ENCODE peak calls at places on chromosomes 12 and 14, in six cellular contexts. X is transverse colon, P is RWPE1, C is PC-9, H is IMR-90, U is tibial artery. Z is an unnamed sample.

GRCh38 chr14:58992935-58993334 is 195.5 kb upstream of the DAAM1 start:
- DNase-seq in X (no peak), P (peak; percentile 5), C (no peak), H (no peak), U (no peak), Z (no peak)

GRCh38 chr14:100575266-100575995 is 11.8 kb downstream of the BEGAIN start:
- DNase-seq in X (no peak), P (no peak), C (no peak), H (no peak), U (no peak), Z (no peak)

GRCh38 chr12:32603858-32604257 is 75.2 kb upstream of the DNM1L start:
- DNase-seq in X (no peak), P (no peak), C (no peak), H (peak; percentile 51), U (no peak), Z (no peak)

GRCh38 chr12:6090786-6091185 is 33.7 kb downstream of the VWF start:
- DNase-seq in X (peak; percentile 23), P (no peak), C (no peak), H (peak; percentile 90), U (peak; percentile 38), Z (no peak)

GRCh38 chr12:48868446-48868845 is 2.8 kb upstream of the RND1 start:
- DNase-seq in X (no peak), P (no peak), C (no peak), H (no peak), U (no peak), Z (no peak)

GRCh38 chr12:94536040-94536965 is 76.6 kb upstream of the CEP83 start:
- DNase-seq in X (no peak), P (no peak), C (no peak), H (no peak), U (no peak), Z (no peak)

GRCh38 chr14:50052517-50052916 is 63.9 kb downstream of the VCPKMT start:
- DNase-seq in X (no peak), P (no peak), C (no peak), H (no peak), U (no peak), Z (no peak)

GRCh38 chr12:119118625-119119024 is 60.1 kb upstream of the HSPB8 start:
- DNase-seq in X (no peak), P (no peak), C (no peak), H (no peak), U (no peak), Z (no peak)

GRCh38 chr14:34460295-34460694 is 1.7 kb downstream of the SPTSSA start:
- DNase-seq in X (no peak), P (no peak), C (no peak), H (no peak), U (no peak), Z (no peak)
- H3K27ac ChIP-seq in X (peak overlapping the region; percentile 97), P (no peak overlapping the region), C (no peak overlapping the region), H (no peak overlapping the region), U (peak overlapping the region; percentile 91), Z (no peak overlapping the region)

DNA sequence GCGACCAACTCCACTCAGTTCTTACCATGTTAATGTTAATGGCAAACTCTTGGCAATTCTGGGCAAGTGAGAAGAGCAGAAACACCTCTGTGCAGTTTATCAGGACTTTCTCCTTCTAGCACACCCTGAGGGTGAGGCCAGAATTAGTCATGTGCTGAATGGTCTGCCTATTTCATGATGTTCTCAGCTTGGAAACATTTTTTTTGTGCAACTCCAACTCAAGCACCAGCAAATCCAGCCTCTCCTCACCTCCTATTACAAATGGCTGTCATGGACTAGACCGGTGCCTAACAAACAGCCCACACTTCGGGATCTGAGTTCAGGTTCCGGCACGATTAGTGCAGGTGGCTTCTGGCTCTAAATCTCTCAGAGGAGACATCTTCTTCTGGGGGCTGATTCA is 246.0 kb downstream of the ZFP36L1 start:
- DNase-seq in X (no peak), P (peak; percentile 72), C (peak; percentile 80), H (peak; percentile 88), U (no peak), Z (peak; percentile 2)
- H3K27ac ChIP-seq in X (peak overlapping the region; percentile 87), P (peak overlapping the region; percentile 99), C (peak overlapping the region; percentile 96), H (peak overlapping the region; percentile 95), U (peak overlapping the region; percentile 96), Z (peak overlapping the region; percentile 90)

DNA sequence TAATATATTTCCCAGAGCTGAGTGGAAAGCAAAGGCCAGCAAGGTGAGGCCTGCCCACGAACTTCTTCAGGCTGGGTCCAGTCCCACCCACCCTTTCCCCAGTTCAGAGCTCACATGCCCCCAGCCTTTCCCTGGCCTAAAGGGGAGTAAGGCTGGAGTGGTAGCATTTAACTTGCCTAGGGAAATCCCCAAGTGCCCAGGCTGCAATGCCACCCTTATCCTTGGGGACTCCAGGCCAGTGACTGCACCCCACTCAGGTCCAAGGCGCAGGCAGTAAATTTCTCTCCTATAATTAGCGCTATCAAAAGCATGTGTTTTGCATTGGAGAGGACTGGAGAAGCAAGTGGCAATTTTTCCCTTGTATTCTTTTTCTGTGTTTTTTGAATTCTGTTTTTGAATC is 3.7 kb upstream of the HOXC6 start:
- DNase-seq in X (no peak), P (no peak), C (no peak), H (no peak), U (no peak), Z (no peak)
- H3K27ac ChIP-seq in X (no peak overlapping the region), P (no peak overlapping the region), C (no peak overlapping the region), H (no peak overlapping the region), U (peak overlapping the region; percentile 98), Z (no peak overlapping the region)

DNA sequence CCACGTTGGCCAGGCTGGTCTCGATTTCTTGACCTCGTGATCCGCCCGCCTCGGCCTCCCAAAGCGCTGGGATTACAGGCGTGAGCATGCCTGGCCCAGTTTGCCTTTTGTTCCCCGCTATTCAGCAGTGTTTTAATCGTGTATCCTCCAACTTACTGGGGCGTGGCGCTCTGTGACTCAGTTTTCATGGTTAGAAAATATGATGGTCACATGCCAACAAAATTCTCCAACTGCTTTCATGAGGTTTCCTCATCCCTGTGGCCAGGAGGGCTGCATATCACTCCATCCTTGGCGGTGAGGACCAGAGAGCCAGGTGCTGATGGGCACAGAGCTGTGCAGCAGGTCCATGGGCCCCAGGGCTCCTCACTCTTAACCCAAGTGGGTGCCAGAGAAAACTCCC is 33.0 kb upstream of the PRMT8 start:
- DNase-seq in X (no peak), P (peak; percentile 81), C (no peak), H (no peak), U (no peak), Z (no peak)
- H3K27ac ChIP-seq in X (no peak overlapping the region), P (peak overlapping the region; percentile 89), C (no peak overlapping the region), H (no peak overlapping the region), U (no peak overlapping the region), Z (no peak overlapping the region)

DNA sequence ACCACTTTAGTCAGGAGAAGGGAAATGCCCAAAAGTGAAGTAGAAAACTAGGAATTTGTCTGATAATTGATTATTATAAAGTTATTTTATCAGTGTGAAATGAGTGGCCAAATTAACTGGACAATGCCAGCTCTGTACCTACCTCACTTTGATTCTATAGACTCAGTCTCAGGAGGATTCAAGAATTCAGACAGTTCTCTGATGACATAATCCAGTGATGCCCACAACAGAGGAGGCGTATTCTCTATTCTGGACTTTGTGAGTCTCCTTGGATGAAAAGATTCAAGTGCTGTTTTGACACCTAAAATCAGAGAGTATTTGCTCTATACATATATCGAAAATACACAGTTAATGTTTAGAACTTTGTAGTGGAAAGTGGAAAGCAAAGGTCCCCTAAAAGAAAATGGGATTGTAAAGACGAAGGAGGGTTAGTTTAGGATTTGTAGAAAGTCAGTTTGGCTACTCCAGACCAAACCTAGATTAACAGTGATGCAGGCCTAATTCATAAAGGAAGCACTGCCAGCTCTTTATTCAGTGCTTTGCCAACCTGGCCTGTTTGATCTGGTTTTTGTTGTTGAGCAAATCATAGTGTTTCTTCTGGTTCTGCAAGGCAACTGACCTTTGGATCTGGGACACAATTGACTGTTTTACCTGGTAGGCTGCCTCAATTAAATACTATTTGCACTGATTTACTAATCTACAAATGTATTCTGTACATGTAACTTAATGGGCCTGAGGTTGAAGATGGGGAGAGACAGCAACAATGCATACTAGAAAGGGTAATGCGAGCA is 67.4 kb downstream of the DAD1 start:
- DNase-seq in X (no peak), P (no peak), C (no peak), H (no peak), U (no peak), Z (no peak)
- H3K27ac ChIP-seq in X (peak overlapping the region; percentile 32), P (no peak overlapping the region), C (no peak overlapping the region), H (no peak overlapping the region), U (peak overlapping the region; percentile 44), Z (peak overlapping the region; percentile 68)

DNA sequence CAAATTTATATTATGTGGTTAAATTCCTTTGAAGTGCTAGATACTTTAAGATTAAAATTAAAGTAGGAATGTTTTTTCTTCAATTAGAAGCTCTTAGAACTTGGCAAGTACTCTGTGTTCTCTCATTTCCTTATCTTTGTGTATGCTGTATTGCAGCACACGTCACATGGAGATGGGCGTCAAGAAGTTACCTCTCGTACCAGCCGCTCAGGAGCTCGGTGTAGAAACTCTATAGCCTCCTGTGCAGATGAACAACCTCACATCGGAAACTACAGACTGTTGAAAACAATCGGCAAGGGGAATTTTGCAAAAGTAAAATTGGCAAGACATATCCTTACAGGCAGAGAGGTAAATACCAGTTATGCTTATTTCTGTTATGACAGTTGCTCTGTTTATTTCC is 19.7 kb downstream of the MARK3 start:
- DNase-seq in X (no peak), P (no peak), C (no peak), H (no peak), U (no peak), Z (no peak)
- H3K27ac ChIP-seq in X (no peak overlapping the region), P (no peak overlapping the region), C (no peak overlapping the region), H (no peak overlapping the region), U (no peak overlapping the region), Z (no peak overlapping the region)

Z was measured in SJSA1.